ENCODE peak calls at places on chromosomes 3 and 15, in ten cellular contexts. D is iPS DF 6.9; V is breast epithelium; S is cardiac fibroblast; C is HuH-7; J is M059J; L is effector memory CD4-positive, alpha-beta T cell; Y is CD8-positive, alpha-beta T cell; O is PC-9; X is CD4-positive, CD25-positive, alpha-beta regulatory T cell. G is an unnamed sample.

GRCh38 chr3:174342941-174343431 is 516.1 kb upstream of the NAALADL2 start:
- DNase-seq in V (no peak), Y (no peak), D (no peak), S (peak), J (no peak), L (no peak), X (no peak), C (no peak), O (no peak), G (no peak)

GRCh38 chr3:163422671-163423070 is 1655.6 kb downstream of the SI start:
- DNase-seq in J (peak), X (no peak), L (no peak), C (no peak), S (no peak), V (no peak), Y (no peak), O (no peak), D (no peak), G (no peak)

GRCh38 chr3:111577798-111578685 is 17.1 kb downstream of the ZBED2 start:
- DNase-seq in C (peak), X (peak), L (no peak), D (peak), J (peak), S (peak), O (peak), Y (no peak), V (no peak), G (peak)

GRCh38 chr3:33439421-33440327 is 531 bp downstream of the UBP1 start:
- DNase-seq in L (peak), J (peak), D (no peak), O (peak), C (peak), V (peak), S (peak), Y (peak), X (peak), G (no peak)

GRCh38 chr3:36409862-36410261 is 29.6 kb downstream of the STAC start:
- DNase-seq in C (no peak), J (no peak), S (no peak), D (no peak), V (no peak), X (no peak), Y (no peak), L (no peak), O (no peak), G (no peak)

GRCh38 chr15:101477851-101478353 is 11.6 kb downstream of the PCSK6 start:
- DNase-seq in X (no peak), L (no peak), Y (no peak), V (no peak), O (no peak), C (peak), S (no peak), D (no peak), J (no peak), G (no peak)

GRCh38 chr3:125068265-125068664 is 12.5 kb upstream of the HEG1 start:
- DNase-seq in O (no peak), S (no peak), D (no peak), L (no peak), C (no peak), Y (no peak), J (no peak), X (no peak), V (no peak), G (no peak)

GRCh38 chr3:45968706-45969105 is 25.4 kb downstream of the CXCR6 start:
- DNase-seq in L (no peak), X (no peak), D (no peak), J (peak), C (no peak), Y (no peak), V (no peak), S (peak), O (no peak), G (no peak)

GRCh38 chr3:14440531-14441239 is 38.3 kb downstream of the SLC6A6 start:
- DNase-seq in S (peak), L (no peak), V (no peak), X (no peak), C (no peak), D (no peak), O (peak), Y (no peak), J (peak), G (no peak)

GRCh38 chr3:23884481-23884880 is 32.3 kb downstream of the NKIRAS1 start:
- DNase-seq in V (no peak), L (no peak), J (no peak), Y (no peak), X (no peak), C (peak), S (no peak), D (no peak), O (no peak), G (no peak)

GRCh38 chr3:13140596-13140995 is 67.4 kb upstream of the IQSEC1 start:
- DNase-seq in C (no peak), J (no peak), X (no peak), V (peak), D (no peak), Y (no peak), O (no peak), L (no peak), S (no peak), G (no peak)

GRCh38 chr3:97658670-97659285 is 105.8 kb upstream of the ARL6 start:
- DNase-seq in V (no peak), C (peak), O (no peak), D (no peak), Y (no peak), X (peak), J (peak), S (peak), L (no peak), G (no peak)

GRCh38 chr3:105967117-105967516 is 98.3 kb upstream of the CBLB start:
- DNase-seq in D (no peak), S (peak), Y (no peak), V (no peak), L (no peak), O (no peak), C (no peak), X (no peak), J (peak), G (no peak)

GRCh38 chr3:188389711-188390346 is 235.9 kb downstream of the LPP start:
- DNase-seq in J (no peak), C (no peak), S (no peak), L (no peak), Y (peak), X (peak), O (no peak), V (no peak), D (no peak), G (peak)

GRCh38 chr3:16257304-16257703 is 7.4 kb downstream of the DPH3 start:
- DNase-seq in D (no peak), J (no peak), X (no peak), O (no peak), V (no peak), C (no peak), L (no peak), Y (no peak), S (no peak), G (no peak)

GRCh38 chr15:77018796-77019475 is 24.0 kb downstream of the PSTPIP1 start:
- DNase-seq in L (no peak), V (no peak), C (no peak), J (no peak), D (no peak), X (no peak), Y (no peak), S (no peak), O (no peak), G (no peak)

GRCh38 chr15:71054286-71054952 is 60.9 kb upstream of the THSD4 start:
- DNase-seq in J (peak), V (no peak), O (no peak), C (no peak), L (no peak), S (no peak), D (no peak), X (no peak), Y (no peak), G (no peak)

GRCh38 chr3:57062119-57062631 is 1.7 kb downstream of the SPATA12 start:
- DNase-seq in C (no peak), L (no peak), V (no peak), D (no peak), J (no peak), S (no peak), Y (no peak), O (no peak), X (no peak), G (no peak)

GRCh38 chr3:163664466-163664865 is 1413.8 kb downstream of the SI start:
- DNase-seq in C (no peak), V (no peak), X (no peak), O (no peak), Y (no peak), J (no peak), S (no peak), D (no peak), L (no peak), G (no peak)

GRCh38 chr3:188006726-188007393 is 147.1 kb upstream of the LPP start:
- DNase-seq in S (peak), J (peak), L (no peak), C (no peak), X (no peak), O (no peak), V (no peak), D (no peak), Y (no peak), G (peak)

GRCh38 chr3:34793066-34793465 is 846.3 kb upstream of the ARPP21 start:
- DNase-seq in V (no peak), O (no peak), X (no peak), C (no peak), D (no peak), Y (no peak), S (no peak), L (no peak), J (peak), G (no peak)

GRCh38 chr3:25831578-25831977 is 41.7 kb downstream of the OXSM start:
- DNase-seq in V (no peak), X (peak), O (no peak), D (no peak), C (no peak), J (peak), Y (no peak), S (peak), L (no peak), G (no peak)

GRCh38 chr3:138089091-138089490 is 26.3 kb downstream of the DZIP1L start:
- DNase-seq in D (no peak), C (no peak), V (no peak), J (no peak), X (no peak), L (no peak), S (peak), O (no peak), Y (no peak), G (no peak)

GRCh38 chr3:9826815-9827574 is 16.8 kb downstream of the RPUSD3 start:
- DNase-seq in V (no peak), S (peak), L (no peak), Y (no peak), J (no peak), C (peak), D (no peak), X (peak), O (no peak), G (no peak)

GRCh38 chr3:170584585-170585007 is 1.3 kb downstream of the SLC7A14 start:
- DNase-seq in X (peak), J (peak), C (peak), S (peak), V (peak), Y (peak), D (peak), L (no peak), O (peak), G (no peak)

GRCh38 chr3:99171815-99172214 is 270.3 kb upstream of the DCBLD2 start:
- DNase-seq in L (no peak), C (no peak), J (no peak), O (no peak), X (no peak), Y (no peak), S (no peak), V (no peak), D (no peak), G (no peak)

GRCh38 chr15:39624806-39625205 is 43.9 kb downstream of the THBS1 start:
- DNase-seq in Y (peak), D (no peak), S (peak), C (no peak), J (peak), X (peak), L (peak), V (peak), O (peak), G (no peak)

GRCh38 chr3:83150896-83151295 is 1389.5 kb upstream of the GBE1 start:
- DNase-seq in L (no peak), S (no peak), C (no peak), D (no peak), O (no peak), Y (no peak), V (no peak), X (no peak), J (no peak), G (no peak)

GRCh38 chr15:89206908-89207331 is 14.5 kb downstream of the RLBP1 start:
- DNase-seq in X (peak), L (peak), S (peak), C (peak), O (peak), Y (peak), D (peak), J (peak), V (peak), G (peak)

GRCh38 chr3:195013411-195013810 is 257.5 kb downstream of the XXYLT1 start:
- DNase-seq in C (no peak), O (no peak), V (no peak), X (no peak), J (no peak), D (no peak), Y (no peak), L (no peak), S (no peak), G (no peak)

GRCh38 chr3:158830391-158830790 is 28.5 kb downstream of the MFSD1 start:
- DNase-seq in C (no peak), X (no peak), L (no peak), O (no peak), D (no peak), Y (no peak), J (peak), S (peak), V (no peak), G (no peak)

GRCh38 chr15:99755692-99756409 is 22.6 kb upstream of the LYSMD4 start:
- DNase-seq in Y (peak), X (peak), O (peak), S (peak), L (no peak), V (no peak), D (no peak), J (peak), C (peak), G (peak)

GRCh38 chr3:114221165-114221880 is 16.1 kb downstream of the ZNF80 start:
- DNase-seq in C (no peak), V (no peak), J (peak), L (peak), O (no peak), Y (peak), S (peak), D (no peak), X (peak), G (no peak)

GRCh38 chr3:14472471-14473351 is 67.4 kb downstream of the GRIP2 start:
- DNase-seq in L (no peak), S (peak), D (no peak), O (peak), X (no peak), V (no peak), Y (no peak), J (peak), C (no peak), G (no peak)

GRCh38 chr15:82040862-82041261 is 5.0 kb downstream of the MEX3B start:
- DNase-seq in J (no peak), L (no peak), C (peak), X (no peak), Y (no peak), S (no peak), O (no peak), D (no peak), V (no peak), G (no peak)

GRCh38 chr3:119660474-119661150 is at the start of gene POPDC2:
- DNase-seq in O (no peak), S (peak), C (no peak), J (no peak), Y (no peak), L (no peak), X (no peak), D (no peak), V (no peak), G (no peak)

GRCh38 chr3:62888180-62888579 is 13.0 kb upstream of the CADPS start:
- DNase-seq in J (no peak), C (no peak), D (no peak), S (no peak), X (no peak), L (no peak), O (no peak), V (no peak), Y (no peak), G (no peak)

GRCh38 chr3:71710906-71711494 is 14.2 kb downstream of the EIF4E3 start:
- DNase-seq in S (peak), Y (no peak), O (no peak), J (peak), C (peak), X (peak), L (no peak), D (no peak), V (no peak), G (peak)